ENCODE peak calls at places on chromosomes 5 and 9, in six cellular contexts. T, Z, M, Y, W and V are unnamed samples.

GRCh38 chr5:98433673-98434072 is 339.8 kb upstream of the RGMB start:
- DNase-seq in Z (no peak), M (no peak), T (no peak), Y (no peak), W (no peak), V (no peak)

GRCh38 chr9:113634597-113635515 is 171.3 kb downstream of the RGS3 start:
- DNase-seq in Y (no peak), M (no peak), T (no peak), W (peak), Z (no peak), V (no peak)

GRCh38 chr5:178145965-178146820 is 7.5 kb downstream of the NHP2 start:
- DNase-seq in T (no peak), M (peak), Y (no peak), W (peak), Z (peak), V (no peak)

GRCh38 chr5:180623411-180623834 is 26.0 kb downstream of the FLT4 start:
- DNase-seq in T (no peak), M (peak), Z (no peak), Y (no peak), W (peak), V (no peak)

GRCh38 chr9:85727500-85727899 is 14.3 kb downstream of the AGTPBP1 start:
- DNase-seq in Z (no peak), T (no peak), M (no peak), Y (no peak), W (no peak), V (no peak)

GRCh38 chr5:122429545-122430327 is 117.7 kb downstream of the SNCAIP start:
- DNase-seq in W (no peak), M (no peak), Y (no peak), Z (no peak), T (no peak), V (no peak)

GRCh38 chr5:126368239-126368812 is 54.9 kb upstream of the GRAMD2B start:
- DNase-seq in Z (no peak), Y (no peak), M (peak), T (no peak), W (no peak), V (no peak)

GRCh38 chr5:43429016-43429415 is 16.8 kb upstream of the CCL28 start:
- DNase-seq in M (no peak), Y (no peak), Z (no peak), W (no peak), T (no peak), V (no peak)

GRCh38 chr5:126680215-126680817 is 79.6 kb downstream of the PHAX start:
- DNase-seq in Y (no peak), T (no peak), W (no peak), Z (no peak), M (no peak), V (no peak)

GRCh38 chr9:109010676-109011655 is 2.3 kb downstream of the CTNNAL1 start:
- DNase-seq in Z (peak), T (no peak), Y (no peak), W (peak), M (peak), V (peak)

GRCh38 chr5:39208471-39208870 is 10.9 kb downstream of the FYB1 start:
- DNase-seq in Z (no peak), M (no peak), W (no peak), T (no peak), Y (no peak), V (no peak)

GRCh38 chr9:12748016-12748415 is 26.8 kb upstream of the LURAP1L start:
- DNase-seq in Z (no peak), T (no peak), Y (no peak), W (peak), M (no peak), V (no peak)

GRCh38 chr5:6818594-6819512 is 105.6 kb downstream of the TENT4A start:
- DNase-seq in W (no peak), Y (no peak), Z (no peak), M (no peak), T (no peak), V (no peak)

GRCh38 chr5:142248853-142249462 is 75.9 kb downstream of the SPRY4 start:
- DNase-seq in T (peak), Z (no peak), M (no peak), Y (peak), W (no peak), V (no peak)

GRCh38 chr5:68247627-68248026 is 32.1 kb downstream of the PIK3R1 start:
- DNase-seq in Y (no peak), Z (no peak), W (no peak), M (no peak), T (no peak), V (no peak)

GRCh38 chr9:80797427-80797825 is 891.9 kb downstream of the TLE1 start:
- DNase-seq in Y (no peak), M (no peak), T (no peak), W (no peak), Z (no peak), V (no peak)

GRCh38 chr5:1537166-1538154 is 13.7 kb upstream of the LPCAT1 start:
- DNase-seq in T (no peak), M (no peak), Z (no peak), Y (peak), W (no peak), V (no peak)

GRCh38 chr9:31612336-31613030 is 772.0 kb upstream of the ACO1 start:
- DNase-seq in M (no peak), Y (no peak), T (no peak), Z (no peak), W (peak), V (no peak)

GRCh38 chr9:121844090-121844489 is 192.7 kb downstream of the DAB2IP start:
- DNase-seq in M (peak), Z (no peak), Y (no peak), W (peak), T (no peak), V (no peak)

GRCh38 chr5:144800169-144800568 is 629.5 kb downstream of the KCTD16 start:
- DNase-seq in M (no peak), Y (no peak), W (no peak), T (no peak), Z (no peak), V (no peak)

GRCh38 chr9:106962105-106962504 is 99.1 kb downstream of the ZNF462 start:
- DNase-seq in W (no peak), M (no peak), Y (no peak), Z (no peak), T (no peak), V (no peak)

GRCh38 chr5:133996683-133997252 is 8.0 kb downstream of the VDAC1 start:
- DNase-seq in Z (no peak), W (no peak), Y (no peak), M (no peak), T (no peak), V (no peak)

GRCh38 chr9:113578877-113579269 is 115.3 kb downstream of the RGS3 start:
- DNase-seq in Y (no peak), M (no peak), T (no peak), W (peak), Z (peak), V (no peak)

GRCh38 chr9:93321220-93321610 is 130.3 kb upstream of the FAM120A start:
- DNase-seq in Z (no peak), M (no peak), W (no peak), T (no peak), Y (no peak), V (no peak)

GRCh38 chr9:111870774-111871542 is 25.7 kb upstream of the UGCG start:
- DNase-seq in M (no peak), Z (no peak), T (no peak), W (no peak), Y (no peak), V (no peak)

GRCh38 chr5:140556438-140556837 is 835 bp downstream of the SRA1 start:
- DNase-seq in Z (no peak), W (peak), M (no peak), T (no peak), Y (no peak), V (no peak)

GRCh38 chr9:14441976-14442651 is 128.2 kb upstream of the NFIB start:
- DNase-seq in W (no peak), T (no peak), Z (peak), M (no peak), Y (no peak), V (no peak)

GRCh38 chr9:4027616-4028015 is 272.3 kb downstream of the GLIS3 start:
- DNase-seq in Y (no peak), Z (no peak), T (no peak), M (no peak), W (no peak), V (no peak)

GRCh38 chr5:14628346-14628745 is 36.2 kb upstream of the OTULIN start:
- DNase-seq in Y (peak), Z (no peak), W (peak), M (no peak), T (no peak), V (peak)

GRCh38 chr9:91185193-91185886 is 176.4 kb downstream of the AUH start:
- DNase-seq in Z (no peak), Y (no peak), T (no peak), M (no peak), W (no peak), V (no peak)

GRCh38 chr9:121289554-121290370 is 21.8 kb downstream of the GSN start:
- DNase-seq in T (no peak), W (no peak), Z (no peak), M (peak), Y (no peak), V (no peak)

GRCh38 chr5:91383956-91384300 is 811 bp upstream of the ARRDC3 start:
- DNase-seq in M (peak), W (peak), T (no peak), Y (no peak), Z (no peak), V (no peak)

DNA sequence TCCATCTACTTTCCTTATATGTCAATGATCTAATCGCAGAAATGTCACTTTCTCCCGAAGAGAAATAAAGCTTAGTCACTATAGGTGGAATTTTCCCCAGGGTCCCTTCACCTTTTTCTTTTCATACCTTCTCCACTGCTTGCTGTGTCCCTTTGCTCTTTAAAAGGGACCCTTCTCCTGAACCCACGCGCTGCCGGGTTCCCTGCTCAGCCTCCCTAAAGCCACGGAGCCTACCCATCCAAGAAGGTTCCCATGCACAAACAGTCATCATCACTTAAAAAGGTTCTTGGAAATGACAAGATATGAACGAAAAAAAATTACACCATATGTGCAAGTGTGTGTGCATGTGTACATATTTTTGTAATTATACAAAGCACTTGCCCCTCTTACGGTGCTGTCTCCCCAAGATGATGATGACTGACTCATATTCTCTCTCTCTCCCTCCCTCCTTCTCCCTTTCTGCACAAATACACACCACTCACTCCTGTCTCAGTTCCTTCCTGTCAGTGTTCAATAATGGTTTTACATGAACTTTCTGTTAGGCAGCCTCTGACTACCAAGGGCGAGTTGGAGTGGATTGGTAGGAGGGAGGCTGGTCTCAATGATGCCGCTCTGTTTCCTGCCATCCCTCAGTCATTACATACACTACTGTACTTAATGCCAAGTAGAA is 1.5 kb upstream of the PTPRD start:
- DNase-seq in T (no peak), Y (no peak), Z (no peak), M (no peak), W (no peak), V (no peak)
- H3K27ac ChIP-seq in T (no peak), Y (no peak), Z (no peak), M (no peak), W (no peak), V (no peak)

GRCh38 chr5:23007762-23008161 is 154.6 kb upstream of the CDH12 start:
- DNase-seq in M (no peak), T (no peak), Z (no peak), W (no peak), Y (no peak), V (no peak)

GRCh38 chr5:23014251-23014650 is 161.1 kb upstream of the CDH12 start:
- DNase-seq in T (no peak), W (no peak), Y (no peak), M (no peak), Z (no peak), V (no peak)

GRCh38 chr5:23013395-23013994 is 160.4 kb upstream of the CDH12 start:
- DNase-seq in Z (no peak), M (no peak), T (no peak), Y (no peak), W (no peak), V (no peak)

GRCh38 chr5:23014817-23015216 is 161.7 kb upstream of the CDH12 start:
- DNase-seq in T (no peak), Z (no peak), Y (no peak), M (no peak), W (no peak), V (no peak)

DNA sequence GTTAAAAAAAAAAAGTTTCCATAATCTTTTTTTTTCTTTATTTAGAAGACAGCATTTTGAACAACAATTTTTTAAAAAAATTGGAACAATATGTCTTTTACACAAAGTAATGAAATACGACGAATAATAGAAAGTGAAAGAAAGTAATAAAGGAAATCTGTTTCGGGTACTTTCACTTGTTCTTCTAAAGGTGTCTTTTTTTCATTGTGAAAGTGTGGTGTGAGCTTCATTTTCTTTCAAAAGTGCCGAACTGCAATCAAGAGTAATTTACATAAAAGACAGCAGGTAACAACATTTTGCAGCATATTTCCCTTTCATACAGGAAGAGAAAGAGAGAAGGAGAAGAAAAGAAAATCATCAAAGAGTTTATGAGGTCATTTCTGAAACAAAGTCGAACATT is 159.7 kb upstream of the CDH12 start:
- DNase-seq in T (no peak), M (no peak), Z (no peak), Y (no peak), W (no peak), V (no peak)
- H3K4me3 ChIP-seq in T (peak), M (no peak), Z (no peak), Y (peak), W (no peak), V (no peak)

DNA sequence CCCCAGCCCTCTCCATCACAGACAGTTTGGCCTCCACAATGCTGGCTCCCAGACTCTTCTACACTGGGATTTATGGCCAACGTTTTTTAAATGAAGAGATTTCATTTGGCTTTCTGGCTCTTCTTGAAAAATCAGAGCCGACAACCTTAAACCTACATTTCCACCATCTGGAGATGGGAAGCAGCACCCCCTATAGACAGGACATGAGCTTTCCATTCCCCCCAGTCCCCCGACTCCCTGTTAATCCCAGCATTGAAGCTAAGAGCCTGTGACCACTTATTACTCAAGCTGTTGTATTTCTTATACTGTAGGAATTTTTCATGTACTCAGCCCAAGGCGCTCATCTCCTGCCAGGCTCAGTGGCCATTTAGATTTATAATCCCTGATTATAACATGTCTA is 34.0 kb upstream of the AFAP1L1 start:
- DNase-seq in T (no peak), M (no peak), Z (no peak), Y (no peak), W (no peak), V (no peak)
- TF ChIP-seq CTCF in T (no peak), M (no peak), Z (peak), Y (no peak), W (peak), V (peak)

DNA sequence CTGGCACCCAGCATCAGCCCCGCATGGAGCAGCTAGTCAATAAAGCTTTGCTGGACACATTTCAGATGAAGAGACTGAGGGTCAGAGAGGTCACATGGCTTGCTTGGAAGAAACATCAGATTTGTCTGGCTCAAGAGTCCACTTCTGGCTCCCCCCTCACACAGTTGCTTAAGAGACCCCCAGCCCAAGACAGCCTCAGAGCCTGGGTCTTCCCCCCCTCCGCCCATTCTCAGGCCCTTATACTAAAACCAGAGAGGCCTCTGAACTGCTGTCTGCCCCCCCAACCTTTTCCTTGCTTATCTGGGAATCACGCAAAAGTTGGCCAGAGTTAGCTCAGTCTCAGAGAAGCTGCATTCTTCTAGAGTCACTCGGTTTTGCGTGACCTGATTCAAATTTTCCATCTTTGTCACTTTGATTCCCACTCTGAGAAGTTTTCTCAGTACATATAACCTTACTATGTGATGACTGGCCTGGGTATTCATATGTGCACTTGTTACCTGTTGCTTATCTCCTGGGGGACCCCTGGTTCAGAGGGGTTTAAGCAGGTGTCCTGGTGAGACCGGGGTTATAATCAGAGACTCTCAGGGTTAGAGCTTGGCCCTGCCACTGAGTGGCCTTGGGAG is 145.4 kb upstream of the IER5L start:
- DNase-seq in W (no peak), Z (no peak), M (peak), T (no peak), Y (no peak), V (no peak)
- H3K27ac ChIP-seq in W (no peak), Z (no peak), M (peak), T (peak), Y (peak), V (no peak)